ENCODE peak calls at places on chromosomes 2 and 18, in ten cellular contexts. One of them, this sample, is unnamed. For H3K27me3, the result is how much of the 10 kb centered on the place peaks cover.

GRCh38 chr2:223264541-223265171 is 212.7 kb downstream of the KCNE4 start:
- DNase-seq in breast epithelium: no peak
- DNase-seq in stomach: no peak
- DNase-seq in GM12878: no peak
- DNase-seq in upper lobe of left lung: no peak
- DNase-seq in sigmoid colon: no peak
- DNase-seq in spleen: no peak
- DNase-seq in transverse colon: no peak
- DNase-seq in K562: no peak
- DNase-seq in HCT116: no peak
- DNase-seq in this sample: no peak

GRCh38 chr18:31493941-31494340 is 4.0 kb upstream of the DSG2 start:
- DNase-seq in breast epithelium: no peak
- DNase-seq in stomach: no peak
- DNase-seq in GM12878: no peak
- DNase-seq in upper lobe of left lung: no peak
- DNase-seq in sigmoid colon: no peak
- DNase-seq in spleen: no peak
- DNase-seq in transverse colon: no peak
- DNase-seq in K562: no peak
- DNase-seq in HCT116: no peak
- DNase-seq in this sample: no peak

GRCh38 chr2:19349911-19350677 is 8.3 kb downstream of the OSR1 start:
- DNase-seq in breast epithelium: no peak
- DNase-seq in stomach: no peak
- DNase-seq in GM12878: no peak
- DNase-seq in upper lobe of left lung: peak
- DNase-seq in sigmoid colon: no peak
- DNase-seq in spleen: peak
- DNase-seq in transverse colon: peak
- DNase-seq in K562: peak
- DNase-seq in HCT116: peak
- DNase-seq in this sample: no peak

GRCh38 chr2:84526562-84526961 is 10.3 kb downstream of the DNAH6 start:
- DNase-seq in breast epithelium: no peak
- DNase-seq in stomach: no peak
- DNase-seq in GM12878: no peak
- DNase-seq in upper lobe of left lung: no peak
- DNase-seq in sigmoid colon: no peak
- DNase-seq in spleen: no peak
- DNase-seq in transverse colon: no peak
- DNase-seq in K562: no peak
- DNase-seq in HCT116: no peak
- DNase-seq in this sample: no peak

GRCh38 chr2:234003972-234004617 is 46.4 kb upstream of the SPP2 start:
- DNase-seq in breast epithelium: peak
- DNase-seq in stomach: no peak
- DNase-seq in GM12878: no peak
- DNase-seq in upper lobe of left lung: no peak
- DNase-seq in sigmoid colon: no peak
- DNase-seq in spleen: no peak
- DNase-seq in transverse colon: no peak
- DNase-seq in K562: no peak
- DNase-seq in HCT116: peak
- DNase-seq in this sample: no peak

GRCh38 chr2:195561205-195562032 is 95.6 kb upstream of the SLC39A10 start:
- DNase-seq in breast epithelium: no peak
- DNase-seq in stomach: no peak
- DNase-seq in GM12878: peak
- DNase-seq in upper lobe of left lung: no peak
- DNase-seq in sigmoid colon: no peak
- DNase-seq in spleen: peak
- DNase-seq in transverse colon: no peak
- DNase-seq in K562: no peak
- DNase-seq in HCT116: no peak
- DNase-seq in this sample: no peak

GRCh38 chr2:9648821-9649220 is 18.0 kb upstream of the YWHAQ start:
- DNase-seq in breast epithelium: no peak
- DNase-seq in stomach: no peak
- DNase-seq in GM12878: no peak
- DNase-seq in upper lobe of left lung: no peak
- DNase-seq in sigmoid colon: no peak
- DNase-seq in spleen: no peak
- DNase-seq in transverse colon: no peak
- DNase-seq in K562: no peak
- DNase-seq in HCT116: no peak
- DNase-seq in this sample: no peak

GRCh38 chr2:239917957-239918481 is 107.1 kb downstream of the NDUFA10 start:
- DNase-seq in breast epithelium: no peak
- DNase-seq in stomach: peak
- DNase-seq in GM12878: no peak
- DNase-seq in upper lobe of left lung: no peak
- DNase-seq in sigmoid colon: no peak
- DNase-seq in spleen: peak
- DNase-seq in transverse colon: no peak
- DNase-seq in K562: no peak
- DNase-seq in HCT116: no peak
- DNase-seq in this sample: peak

GRCh38 chr2:238136820-238137537 is 1.5 kb upstream of the KLHL30 start:
- DNase-seq in breast epithelium: no peak
- DNase-seq in stomach: no peak
- DNase-seq in GM12878: no peak
- DNase-seq in upper lobe of left lung: peak
- DNase-seq in sigmoid colon: no peak
- DNase-seq in spleen: no peak
- DNase-seq in transverse colon: no peak
- DNase-seq in K562: no peak
- DNase-seq in HCT116: no peak
- DNase-seq in this sample: no peak

GRCh38 chr2:97871096-97871780 is 124.5 kb downstream of the TMEM131 start:
- DNase-seq in breast epithelium: no peak
- DNase-seq in stomach: no peak
- DNase-seq in GM12878: no peak
- DNase-seq in upper lobe of left lung: no peak
- DNase-seq in sigmoid colon: no peak
- DNase-seq in spleen: no peak
- DNase-seq in transverse colon: no peak
- DNase-seq in K562: no peak
- DNase-seq in HCT116: peak
- DNase-seq in this sample: no peak

GRCh38 chr2:189302274-189302948 is 122.8 kb upstream of the COL5A2 start:
- DNase-seq in breast epithelium: no peak
- DNase-seq in stomach: no peak
- DNase-seq in GM12878: no peak
- DNase-seq in upper lobe of left lung: no peak
- DNase-seq in sigmoid colon: no peak
- DNase-seq in spleen: no peak
- DNase-seq in transverse colon: no peak
- DNase-seq in K562: no peak
- DNase-seq in HCT116: no peak
- DNase-seq in this sample: no peak

GRCh38 chr2:197890160-197890559 is 85.8 kb downstream of the PLCL1 start:
- DNase-seq in breast epithelium: no peak
- DNase-seq in stomach: no peak
- DNase-seq in GM12878: no peak
- DNase-seq in upper lobe of left lung: no peak
- DNase-seq in sigmoid colon: no peak
- DNase-seq in spleen: no peak
- DNase-seq in transverse colon: no peak
- DNase-seq in K562: no peak
- DNase-seq in HCT116: no peak
- DNase-seq in this sample: no peak

GRCh38 chr2:127991742-127992141 is 36.1 kb downstream of the SAP130 start:
- DNase-seq in breast epithelium: no peak
- DNase-seq in stomach: no peak
- DNase-seq in GM12878: no peak
- DNase-seq in upper lobe of left lung: no peak
- DNase-seq in sigmoid colon: no peak
- DNase-seq in spleen: no peak
- DNase-seq in transverse colon: no peak
- DNase-seq in K562: no peak
- DNase-seq in HCT116: no peak
- DNase-seq in this sample: no peak

GRCh38 chr2:241666627-241667400 is 19.8 kb downstream of the DTYMK start:
- DNase-seq in breast epithelium: no peak
- DNase-seq in stomach: no peak
- DNase-seq in GM12878: no peak
- DNase-seq in upper lobe of left lung: peak
- DNase-seq in sigmoid colon: no peak
- DNase-seq in spleen: no peak
- DNase-seq in transverse colon: no peak
- DNase-seq in K562: no peak
- DNase-seq in HCT116: no peak
- DNase-seq in this sample: no peak

GRCh38 chr18:10927290-10927979 is 221.9 kb downstream of the PIEZO2 start:
- DNase-seq in breast epithelium: no peak
- DNase-seq in stomach: no peak
- DNase-seq in GM12878: no peak
- DNase-seq in upper lobe of left lung: peak
- DNase-seq in sigmoid colon: no peak
- DNase-seq in spleen: no peak
- DNase-seq in transverse colon: no peak
- DNase-seq in K562: no peak
- DNase-seq in HCT116: no peak
- DNase-seq in this sample: no peak

GRCh38 chr18:10928971-10929373 is 220.4 kb downstream of the PIEZO2 start:
- DNase-seq in breast epithelium: no peak
- DNase-seq in stomach: no peak
- DNase-seq in GM12878: peak
- DNase-seq in upper lobe of left lung: no peak
- DNase-seq in sigmoid colon: no peak
- DNase-seq in spleen: no peak
- DNase-seq in transverse colon: no peak
- DNase-seq in K562: no peak
- DNase-seq in HCT116: no peak
- DNase-seq in this sample: no peak

GRCh38 chr18:10930078-10930477 is 219.3 kb downstream of the PIEZO2 start:
- DNase-seq in breast epithelium: no peak
- DNase-seq in stomach: no peak
- DNase-seq in GM12878: no peak
- DNase-seq in upper lobe of left lung: no peak
- DNase-seq in sigmoid colon: no peak
- DNase-seq in spleen: no peak
- DNase-seq in transverse colon: no peak
- DNase-seq in K562: no peak
- DNase-seq in HCT116: no peak
- DNase-seq in this sample: no peak

GRCh38 chr18:10926565-10927194 is 222.7 kb downstream of the PIEZO2 start:
- DNase-seq in breast epithelium: no peak
- DNase-seq in stomach: no peak
- DNase-seq in GM12878: peak
- DNase-seq in upper lobe of left lung: no peak
- DNase-seq in sigmoid colon: no peak
- DNase-seq in spleen: no peak
- DNase-seq in transverse colon: no peak
- DNase-seq in K562: no peak
- DNase-seq in HCT116: no peak
- DNase-seq in this sample: no peak

GRCh38 chr18:10927980-10928605 is 221.3 kb downstream of the PIEZO2 start:
- DNase-seq in breast epithelium: no peak
- DNase-seq in stomach: no peak
- DNase-seq in GM12878: peak
- DNase-seq in upper lobe of left lung: no peak
- DNase-seq in sigmoid colon: no peak
- DNase-seq in spleen: no peak
- DNase-seq in transverse colon: no peak
- DNase-seq in K562: no peak
- DNase-seq in HCT116: no peak
- DNase-seq in this sample: no peak
- H3K27me3 ChIP-seq in breast epithelium: under half
- H3K27me3 ChIP-seq in stomach: under half
- H3K27me3 ChIP-seq in GM12878: under half
- H3K27me3 ChIP-seq in upper lobe of left lung: under half
- H3K27me3 ChIP-seq in sigmoid colon: under half
- H3K27me3 ChIP-seq in spleen: under half
- H3K27me3 ChIP-seq in transverse colon: under half
- H3K27me3 ChIP-seq in K562: under half
- H3K27me3 ChIP-seq in HCT116: under half
- H3K27me3 ChIP-seq in this sample: under half

DNA sequence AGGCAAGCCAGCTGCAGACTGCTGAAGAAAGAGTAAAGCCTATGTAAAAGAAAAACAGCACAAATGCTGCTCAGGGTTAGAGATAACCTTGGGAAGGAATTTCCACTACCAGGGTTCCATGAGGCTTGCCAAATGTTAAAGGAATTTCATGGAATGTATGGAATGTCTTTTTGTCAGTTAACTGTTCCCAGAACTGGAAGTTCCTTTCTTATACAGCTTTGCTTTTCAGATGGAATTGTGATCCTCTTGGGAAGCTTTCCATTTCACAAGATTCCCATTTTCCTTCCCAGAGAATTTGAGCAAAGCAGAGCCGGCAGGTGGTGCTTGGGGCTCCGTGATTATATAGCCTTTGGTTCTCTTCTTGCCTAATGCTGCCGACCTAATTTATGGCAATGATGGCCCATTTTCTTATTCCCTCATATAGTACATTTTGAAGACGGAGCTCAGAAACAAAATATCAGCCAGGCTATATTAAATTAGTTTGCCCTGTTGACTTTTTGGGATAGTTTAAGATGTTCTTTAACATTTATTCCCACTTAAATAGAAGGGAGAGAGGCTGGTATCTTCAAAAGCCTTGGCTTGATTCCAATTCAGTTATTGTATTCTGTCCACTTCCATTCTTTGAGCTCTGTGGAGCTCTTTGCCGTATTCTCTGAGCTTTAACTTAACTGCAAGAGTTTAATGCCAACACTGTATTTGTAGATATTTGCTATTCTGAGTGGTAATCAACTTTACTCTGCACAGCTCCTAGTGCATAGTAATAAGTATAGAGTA is 162.3 kb downstream of the PHLPP1 start:
- DNase-seq in breast epithelium: no peak
- DNase-seq in stomach: no peak
- DNase-seq in GM12878: no peak
- DNase-seq in upper lobe of left lung: no peak
- DNase-seq in sigmoid colon: no peak
- DNase-seq in spleen: no peak
- DNase-seq in transverse colon: no peak
- DNase-seq in K562: no peak
- DNase-seq in HCT116: no peak
- DNase-seq in this sample: no peak
- TF ChIP-seq POLR2AphosphoS5 in breast epithelium: no peak
- TF ChIP-seq POLR2AphosphoS5 in stomach: no peak
- TF ChIP-seq POLR2AphosphoS5 in GM12878: no peak
- TF ChIP-seq POLR2AphosphoS5 in upper lobe of left lung: no peak
- TF ChIP-seq POLR2AphosphoS5 in sigmoid colon: no peak
- TF ChIP-seq POLR2AphosphoS5 in spleen: no peak
- TF ChIP-seq POLR2AphosphoS5 in transverse colon: no peak
- TF ChIP-seq POLR2AphosphoS5 in K562: no peak
- TF ChIP-seq POLR2AphosphoS5 in HCT116: no peak
- TF ChIP-seq POLR2AphosphoS5 in this sample: no peak

GRCh38 chr2:130261970-130262760 is 63.9 kb upstream of the TUBA3E start:
- DNase-seq in breast epithelium: no peak
- DNase-seq in stomach: no peak
- DNase-seq in GM12878: no peak
- DNase-seq in upper lobe of left lung: no peak
- DNase-seq in sigmoid colon: no peak
- DNase-seq in spleen: no peak
- DNase-seq in transverse colon: no peak
- DNase-seq in K562: no peak
- DNase-seq in HCT116: no peak
- DNase-seq in this sample: no peak
- H3K27me3 ChIP-seq in breast epithelium: under half
- H3K27me3 ChIP-seq in stomach: under half
- H3K27me3 ChIP-seq in GM12878: under half
- H3K27me3 ChIP-seq in upper lobe of left lung: under half
- H3K27me3 ChIP-seq in sigmoid colon: under half
- H3K27me3 ChIP-seq in spleen: under half
- H3K27me3 ChIP-seq in transverse colon: under half
- H3K27me3 ChIP-seq in K562: half or more
- H3K27me3 ChIP-seq in HCT116: under half
- H3K27me3 ChIP-seq in this sample: under half

GRCh38 chr2:53970095-53970897 is 497 bp downstream of the PSME4 start:
- DNase-seq in breast epithelium: peak
- DNase-seq in stomach: peak
- DNase-seq in GM12878: no peak
- DNase-seq in upper lobe of left lung: no peak
- DNase-seq in sigmoid colon: peak
- DNase-seq in spleen: no peak
- DNase-seq in transverse colon: peak
- DNase-seq in K562: peak
- DNase-seq in HCT116: no peak
- DNase-seq in this sample: peak
- TF ChIP-seq POLR2AphosphoS5 in breast epithelium: no peak
- TF ChIP-seq POLR2AphosphoS5 in stomach: no peak
- TF ChIP-seq POLR2AphosphoS5 in GM12878: peak
- TF ChIP-seq POLR2AphosphoS5 in upper lobe of left lung: no peak
- TF ChIP-seq POLR2AphosphoS5 in sigmoid colon: no peak
- TF ChIP-seq POLR2AphosphoS5 in spleen: no peak
- TF ChIP-seq POLR2AphosphoS5 in transverse colon: no peak
- TF ChIP-seq POLR2AphosphoS5 in K562: no peak
- TF ChIP-seq POLR2AphosphoS5 in HCT116: no peak
- TF ChIP-seq POLR2AphosphoS5 in this sample: no peak